ENCODE peak calls at places on chromosomes 4 and X, in ten cellular contexts. U is left ventricle myocardium inferior, T is aorta, J is endothelial cell of umbilical vein, V is thoracic aorta, C is stomach, L is psoas muscle, G is trophoblast cell, F is K562, H is thyroid gland. E is an unnamed sample. For H3K4me1, the result is how much of the 10 kb centered on the place peaks cover.

GRCh38 chrX:38649674-38650647 is 88.6 kb downstream of the TSPAN7 start:
- DNase-seq in F (peak), H (peak), L (no peak), V (no peak), C (no peak), G (no peak), J (no peak), U (no peak), T (no peak), E (no peak)

GRCh38 chr4:41301137-41301536 is 44.4 kb downstream of the UCHL1 start:
- DNase-seq in G (no peak), C (no peak), V (no peak), H (no peak), J (no peak), L (no peak), T (no peak), U (no peak), F (no peak), E (no peak)

GRCh38 chr4:52244103-52244772 is 193.1 kb downstream of the SPATA18 start:
- DNase-seq in H (no peak), G (no peak), L (no peak), U (no peak), T (no peak), F (no peak), J (no peak), C (no peak), V (no peak), E (no peak)

GRCh38 chr4:1405636-1406415 is 416 bp downstream of the NKX1-1 start:
- DNase-seq in C (peak), H (no peak), L (no peak), V (no peak), F (no peak), U (no peak), G (no peak), T (peak), J (no peak), E (no peak)

GRCh38 chr4:156475322-156475721 is 496.3 kb downstream of the PDGFC start:
- DNase-seq in V (no peak), T (no peak), U (no peak), H (no peak), L (no peak), J (peak), C (no peak), F (no peak), G (peak), E (no peak)

GRCh38 chr4:169312690-169313422 is 42.1 kb upstream of the SH3RF1 start:
- DNase-seq in F (no peak), V (no peak), T (no peak), C (no peak), H (no peak), L (no peak), G (no peak), J (no peak), U (no peak), E (no peak)

GRCh38 chr4:107913283-107913899 is 18.0 kb upstream of the CYP2U1 start:
- DNase-seq in T (no peak), C (no peak), V (peak), L (no peak), J (peak), U (no peak), H (peak), G (peak), F (peak), E (peak)

GRCh38 chr4:88244821-88245579 is 39.4 kb downstream of the PPM1K start:
- DNase-seq in T (no peak), V (no peak), H (peak), J (no peak), U (no peak), F (no peak), L (peak), G (no peak), C (no peak), E (peak)

GRCh38 chr4:122992111-122992510 is 69.7 kb upstream of the NUDT6 start:
- DNase-seq in H (no peak), J (peak), V (no peak), G (no peak), L (no peak), U (no peak), C (no peak), T (no peak), F (no peak), E (no peak)

GRCh38 chr4:151302432-151302831 is 23.0 kb downstream of the SH3D19 start:
- DNase-seq in H (no peak), U (no peak), F (no peak), V (no peak), C (no peak), G (no peak), T (no peak), L (no peak), J (no peak), E (no peak)

GRCh38 chr4:26141916-26142638 is 178.7 kb upstream of the RBPJ start:
- DNase-seq in H (no peak), G (no peak), J (no peak), V (no peak), F (no peak), L (peak), U (peak), C (peak), T (no peak), E (peak)

GRCh38 chr4:16692021-16692420 is 206.4 kb downstream of the LDB2 start:
- DNase-seq in F (no peak), H (no peak), V (no peak), J (no peak), G (no peak), T (no peak), U (no peak), L (no peak), C (no peak), E (no peak)

GRCh38 chr4:139167774-139168444 is 9.1 kb downstream of the ELF2 start:
- DNase-seq in T (no peak), J (peak), G (peak), H (no peak), V (no peak), C (no peak), F (peak), U (no peak), L (no peak), E (no peak)

GRCh38 chr4:75457365-75457764 is 56.8 kb downstream of the RCHY1 start:
- DNase-seq in V (no peak), G (no peak), U (no peak), C (no peak), T (no peak), L (no peak), J (no peak), F (no peak), H (no peak), E (no peak)

GRCh38 chr4:14178421-14178820 is 550.9 kb upstream of the BOD1L1 start:
- DNase-seq in U (no peak), C (no peak), V (no peak), G (no peak), F (no peak), L (no peak), T (no peak), J (peak), H (no peak), E (no peak)

GRCh38 chr4:26900765-26901164 is 40.1 kb downstream of the STIM2 start:
- DNase-seq in G (no peak), F (no peak), U (no peak), C (no peak), H (no peak), V (no peak), L (no peak), T (no peak), J (peak), E (no peak)

GRCh38 chr4:8829584-8829983 is 42.1 kb downstream of the HMX1 start:
- DNase-seq in C (no peak), V (no peak), J (no peak), T (peak), H (no peak), G (no peak), L (no peak), F (no peak), U (no peak), E (no peak)

GRCh38 chr4:167176723-167177367 is 57.4 kb downstream of the SPOCK3 start:
- DNase-seq in H (no peak), C (no peak), G (no peak), F (no peak), U (no peak), V (no peak), J (no peak), T (no peak), L (no peak), E (no peak)

GRCh38 chrX:23509256-23509655 is 158.0 kb upstream of the PRDX4 start:
- DNase-seq in J (no peak), H (no peak), U (no peak), T (no peak), C (no peak), V (no peak), G (no peak), F (no peak), L (no peak), E (no peak)

GRCh38 chr4:124202106-124202505 is 510.4 kb downstream of the ANKRD50 start:
- DNase-seq in F (no peak), H (peak), T (no peak), G (no peak), U (peak), C (no peak), V (no peak), L (peak), J (no peak), E (no peak)

GRCh38 chrX:112698946-112699345 is 19.2 kb upstream of the LHFPL1 start:
- DNase-seq in H (no peak), C (no peak), G (no peak), F (no peak), T (no peak), U (no peak), J (no peak), V (no peak), L (no peak), E (no peak)

GRCh38 chrX:85111347-85111746 is 107.7 kb downstream of the APOOL start:
- DNase-seq in C (no peak), T (no peak), V (no peak), J (peak), H (no peak), F (peak), L (no peak), U (no peak), G (no peak), E (no peak)

GRCh38 chr4:139800082-139800481 is 134.5 kb downstream of the MGST2 start:
- DNase-seq in F (no peak), C (no peak), V (no peak), U (no peak), G (no peak), H (no peak), J (no peak), T (no peak), L (no peak), E (no peak)

GRCh38 chrX:24146283-24146865 is 3.2 kb upstream of the ZFX start:
- DNase-seq in F (no peak), H (no peak), L (no peak), G (no peak), T (no peak), U (no peak), V (no peak), C (no peak), J (peak), E (no peak)

GRCh38 chr4:160877087-160877790 is 1286.6 kb downstream of the FSTL5 start:
- DNase-seq in V (no peak), G (no peak), L (no peak), C (no peak), J (no peak), T (no peak), F (no peak), H (no peak), U (no peak), E (no peak)

DNA sequence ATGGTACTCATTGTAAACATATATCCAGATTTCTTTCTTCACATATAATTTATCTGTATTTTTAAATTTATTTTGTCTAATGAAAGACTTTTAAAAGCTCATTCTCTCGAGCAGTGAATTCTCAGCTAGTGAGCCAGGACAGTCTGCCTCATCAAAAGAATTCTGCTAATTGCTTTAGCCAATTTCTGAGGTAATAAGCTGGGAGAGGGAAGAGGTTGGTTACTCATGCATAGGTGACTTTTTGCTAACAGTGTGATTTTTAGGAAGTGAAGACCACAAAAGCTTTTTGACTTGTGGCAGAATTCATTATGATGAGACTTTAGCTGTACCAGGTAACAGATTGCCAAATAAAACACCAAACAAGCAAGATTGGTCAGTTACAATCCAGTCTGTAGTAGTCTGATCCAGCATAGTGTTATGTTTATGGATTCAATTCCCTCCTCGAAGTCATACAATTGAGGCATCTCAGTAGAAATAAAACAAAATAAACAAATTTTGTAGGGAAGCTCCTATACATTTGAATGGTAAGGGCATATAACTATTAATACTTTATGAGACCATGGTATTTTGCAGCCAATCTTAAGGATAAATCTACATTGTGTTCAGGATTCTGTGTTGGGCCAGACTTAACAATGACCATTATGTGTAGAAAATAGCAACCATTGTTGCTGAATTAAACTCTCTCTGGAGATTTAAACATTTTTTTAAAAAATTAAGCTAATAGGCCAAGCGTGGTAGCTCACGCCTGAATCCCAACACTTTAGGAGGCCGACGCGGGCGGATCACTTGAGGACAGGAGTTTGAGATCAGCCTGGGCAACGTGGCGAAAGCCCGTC is 21.3 kb downstream of the PLS3 start:
- DNase-seq in C (no peak), U (peak), J (no peak), G (no peak), F (no peak), T (no peak), V (no peak), H (no peak), L (no peak), E (no peak)
- H3K27ac ChIP-seq in C (peak), U (peak), J (no peak), G (peak), F (no peak), T (peak), V (peak), H (peak), L (peak), E (peak)

GRCh38 chr4:158812133-158812532 is 43.3 kb downstream of the FNIP2 start:
- DNase-seq in V (no peak), G (no peak), L (no peak), T (no peak), H (no peak), J (no peak), F (no peak), U (no peak), C (no peak), E (no peak)

GRCh38 chr4:158812543-158812942 is 43.7 kb downstream of the FNIP2 start:
- DNase-seq in T (no peak), C (no peak), V (no peak), U (no peak), G (no peak), F (no peak), H (no peak), J (no peak), L (no peak), E (no peak)

GRCh38 chr4:158810487-158811215 is 41.8 kb downstream of the FNIP2 start:
- DNase-seq in U (peak), G (peak), V (peak), J (peak), L (peak), T (peak), H (peak), C (peak), F (no peak), E (peak)

GRCh38 chr4:158811216-158811540 is 42.4 kb downstream of the FNIP2 start:
- DNase-seq in V (no peak), J (no peak), T (no peak), C (no peak), H (no peak), L (no peak), F (no peak), G (no peak), U (no peak), E (no peak)

GRCh38 chr4:158811704-158812103 is 42.9 kb downstream of the FNIP2 start:
- DNase-seq in F (no peak), H (peak), T (no peak), L (no peak), G (no peak), U (no peak), C (peak), V (no peak), J (no peak), E (peak)
- H3K4me1 ChIP-seq in F (under half), H (under half), T (under half), L (half or more), G (under half), U (half or more), C (under half), V (half or more), J (under half), E (half or more)

DNA sequence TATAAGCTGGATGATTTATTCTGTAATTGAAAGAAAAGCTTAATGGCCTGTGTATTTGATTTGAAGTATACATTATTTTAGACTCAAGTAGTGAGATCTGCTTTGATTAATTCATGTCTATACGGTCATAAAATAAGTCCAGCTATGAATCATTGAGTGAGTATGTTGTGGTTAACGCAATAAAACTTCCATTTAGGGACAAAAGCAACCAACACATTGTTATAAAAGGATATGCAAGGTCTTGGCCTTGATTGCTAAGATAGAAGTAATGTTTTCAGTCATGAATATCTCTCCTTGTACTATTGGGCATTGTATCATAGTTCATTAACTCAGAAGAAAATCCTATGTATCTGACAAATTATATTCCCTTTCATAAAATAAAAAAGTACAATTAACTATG is 162.1 kb downstream of the EPHA5 start:
- DNase-seq in H (no peak), F (no peak), C (no peak), L (no peak), U (no peak), G (no peak), T (no peak), J (peak), V (no peak), E (no peak)
- H3K27ac ChIP-seq in H (no peak), F (no peak), C (no peak), L (no peak), U (no peak), G (no peak), T (no peak), J (peak), V (no peak), E (no peak)

GRCh38 chrX:7074908-7075204 is 72.7 kb upstream of the STS start:
- DNase-seq in H (no peak), V (no peak), J (no peak), U (no peak), L (no peak), C (no peak), G (peak), F (no peak), T (no peak), E (no peak)
- H3K4me1 ChIP-seq in H (under half), V (under half), J (under half), U (under half), L (under half), C (under half), G (under half), F (under half), T (under half), E (under half)

DNA sequence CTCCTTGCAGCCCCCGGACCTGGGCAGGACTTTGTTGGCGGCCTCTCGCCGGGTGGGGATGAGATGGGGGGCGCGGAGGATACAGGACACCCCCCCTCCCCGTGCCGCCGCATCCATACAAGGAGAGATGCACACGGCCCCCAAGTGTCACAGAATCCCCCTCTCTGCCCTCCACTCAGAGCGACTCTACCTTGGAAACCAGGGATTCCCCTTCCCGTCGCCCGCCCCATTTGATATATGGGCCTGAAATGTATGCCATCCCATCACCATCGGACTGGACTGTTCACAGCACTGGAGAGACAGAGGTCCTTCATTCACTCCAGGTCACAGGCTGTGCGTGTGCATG is 426 bp downstream of the PORCN start:
- DNase-seq in F (no peak), T (peak), V (no peak), H (no peak), C (no peak), G (no peak), U (no peak), L (no peak), J (no peak), E (no peak)
- H3K27ac ChIP-seq in F (no peak), T (no peak), V (peak), H (no peak), C (peak), G (no peak), U (peak), L (peak), J (no peak), E (peak)

GRCh38 chr4:42641696-42642095 is 15.2 kb downstream of the ATP8A1 start:
- DNase-seq in U (no peak), C (no peak), J (no peak), H (no peak), L (no peak), F (no peak), G (no peak), V (no peak), T (no peak), E (no peak)
- H3K4me1 ChIP-seq in U (half or more), C (under half), J (under half), H (under half), L (half or more), F (under half), G (under half), V (under half), T (under half), E (under half)

GRCh38 chrX:154729439-154729838 is 21.4 kb downstream of the GAB3 start:
- DNase-seq in V (no peak), J (no peak), G (no peak), T (no peak), C (no peak), L (no peak), H (no peak), U (no peak), F (no peak), E (no peak)
- H3K27ac ChIP-seq in V (peak), J (peak), G (no peak), T (peak), C (no peak), L (peak), H (peak), U (peak), F (no peak), E (peak)

GRCh38 chr4:82429728-82430192 is 502 bp downstream of the HNRNPDL start:
- DNase-seq in C (no peak), H (no peak), F (no peak), J (no peak), U (no peak), V (no peak), L (no peak), T (no peak), G (no peak), E (no peak)

GRCh38 chr4:82428526-82428968 is 1.7 kb downstream of the HNRNPDL start:
- DNase-seq in F (no peak), H (no peak), U (no peak), V (no peak), T (no peak), C (no peak), L (no peak), G (no peak), J (no peak), E (no peak)

GRCh38 chr4:82431026-82431745 is 796 bp downstream of the ENOPH1 start:
- DNase-seq in U (no peak), V (no peak), F (peak), L (peak), C (peak), J (no peak), T (no peak), H (peak), G (no peak), E (peak)

GRCh38 chr4:82430193-82431025 is at the start of the genes ENOPH1 and HNRNPDL:
- DNase-seq in U (peak), L (peak), C (peak), H (peak), T (peak), G (peak), F (peak), J (peak), V (peak), E (peak)

DNA sequence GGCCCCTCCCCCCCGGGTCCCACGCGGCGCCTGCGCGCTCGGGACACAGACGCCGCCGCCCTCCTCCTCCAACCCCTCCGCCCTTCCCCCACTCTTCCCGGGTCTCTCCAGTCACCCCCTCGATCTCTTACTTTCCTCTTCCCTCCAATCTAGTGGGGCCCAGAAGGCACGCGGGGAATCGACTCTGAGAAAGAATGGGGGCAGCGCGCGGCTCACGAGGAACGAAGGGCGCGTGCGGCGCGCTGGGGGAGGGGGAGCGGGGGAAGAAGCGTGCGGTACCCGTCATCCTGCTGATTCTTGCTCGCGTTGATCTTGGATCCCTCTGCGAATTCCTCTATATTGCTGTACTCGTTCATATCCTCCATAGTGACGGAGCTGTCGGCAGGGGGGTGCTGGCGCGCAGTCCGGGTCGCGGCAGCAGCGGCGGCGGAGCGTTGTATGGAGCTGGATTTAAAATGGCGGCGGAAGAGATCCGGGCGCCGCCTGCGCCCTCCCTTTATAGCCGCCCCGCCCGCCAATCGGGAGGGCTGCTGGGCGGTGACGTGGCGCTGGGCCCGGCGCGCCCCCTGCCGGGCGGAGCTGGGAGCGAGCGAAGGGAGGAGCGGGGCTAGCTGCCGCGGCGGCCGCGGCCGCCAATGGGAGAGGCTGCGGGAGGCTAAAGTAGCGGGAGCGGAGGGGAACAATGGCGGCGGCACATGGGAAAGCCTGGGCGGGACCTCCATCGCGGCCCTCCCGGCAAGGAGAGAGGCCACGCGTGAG is 1.1 kb downstream of the HNRNPDL start:
- DNase-seq in T (peak), U (peak), J (peak), C (peak), V (peak), L (peak), G (peak), F (peak), H (peak), E (peak)
- H3K4me1 ChIP-seq in T (under half), U (half or more), J (under half), C (half or more), V (under half), L (under half), G (under half), F (under half), H (under half), E (under half)